ENCODE peak calls at places on chromosomes 16 and 17, in six cellular contexts. One of them, this sample, is unnamed.

GRCh38 chr17:45114117-45114932 is 18.0 kb downstream of the PLCD3 start:
- DNase-seq in iris pigment epithelial cell: no peak
- DNase-seq in IMR-90: no peak
- DNase-seq in tibial nerve: no peak
- DNase-seq in kidney glomerular epithelial cell: no peak
- DNase-seq in substantia nigra: no peak
- DNase-seq in this sample: no peak

GRCh38 chr16:22948058-22948602 is 134.2 kb downstream of the HS3ST2 start:
- DNase-seq in iris pigment epithelial cell: no peak
- DNase-seq in IMR-90: no peak
- DNase-seq in tibial nerve: no peak
- DNase-seq in kidney glomerular epithelial cell: no peak
- DNase-seq in substantia nigra: no peak
- DNase-seq in this sample: no peak

GRCh38 chr17:64326420-64327054 is 63.5 kb upstream of the TEX2 start:
- DNase-seq in iris pigment epithelial cell: peak; percentile 48
- DNase-seq in IMR-90: no peak
- DNase-seq in tibial nerve: peak; percentile 75
- DNase-seq in kidney glomerular epithelial cell: no peak
- DNase-seq in substantia nigra: peak; percentile 18
- DNase-seq in this sample: peak; percentile 29

GRCh38 chr16:8898660-8899318 is 16.6 kb downstream of the LITAFD start:
- DNase-seq in iris pigment epithelial cell: no peak
- DNase-seq in IMR-90: no peak
- DNase-seq in tibial nerve: no peak
- DNase-seq in kidney glomerular epithelial cell: no peak
- DNase-seq in substantia nigra: no peak
- DNase-seq in this sample: no peak

GRCh38 chr17:57256708-57257112 is 387 bp downstream of the MSI2 start:
- DNase-seq in iris pigment epithelial cell: peak; percentile 25
- DNase-seq in IMR-90: no peak
- DNase-seq in tibial nerve: peak; percentile 24
- DNase-seq in kidney glomerular epithelial cell: no peak
- DNase-seq in substantia nigra: no peak
- DNase-seq in this sample: peak; percentile 26

GRCh38 chr17:64991726-64992125 is 64.8 kb downstream of the GNA13 start:
- DNase-seq in iris pigment epithelial cell: no peak
- DNase-seq in IMR-90: no peak
- DNase-seq in tibial nerve: no peak
- DNase-seq in kidney glomerular epithelial cell: no peak
- DNase-seq in substantia nigra: no peak
- DNase-seq in this sample: no peak

GRCh38 chr16:391885-392335 is 5.1 kb upstream of the NME4 start:
- DNase-seq in iris pigment epithelial cell: peak; percentile 80
- DNase-seq in IMR-90: peak; percentile 83
- DNase-seq in tibial nerve: no peak
- DNase-seq in kidney glomerular epithelial cell: peak; percentile 60
- DNase-seq in substantia nigra: peak; percentile 35
- DNase-seq in this sample: peak; percentile 85

GRCh38 chr16:86229866-86230656 is 280.3 kb upstream of the FOXF1 start:
- DNase-seq in iris pigment epithelial cell: no peak
- DNase-seq in IMR-90: no peak
- DNase-seq in tibial nerve: no peak
- DNase-seq in kidney glomerular epithelial cell: no peak
- DNase-seq in substantia nigra: no peak
- DNase-seq in this sample: no peak

GRCh38 chr17:44828919-44829557 is 1.0 kb downstream of the GJC1 start:
- DNase-seq in iris pigment epithelial cell: peak; percentile 46
- DNase-seq in IMR-90: no peak
- DNase-seq in tibial nerve: no peak
- DNase-seq in kidney glomerular epithelial cell: peak; percentile 30
- DNase-seq in substantia nigra: no peak
- DNase-seq in this sample: peak; percentile 48

GRCh38 chr16:48384305-48384981 is 770 bp downstream of the SIAH1 start:
- DNase-seq in iris pigment epithelial cell: peak; percentile 47
- DNase-seq in IMR-90: peak; percentile 40
- DNase-seq in tibial nerve: peak; percentile 35
- DNase-seq in kidney glomerular epithelial cell: no peak
- DNase-seq in substantia nigra: peak; percentile 53
- DNase-seq in this sample: peak; percentile 63

GRCh38 chr17:907725-908124 is 71.9 kb downstream of the NXN start:
- DNase-seq in iris pigment epithelial cell: no peak
- DNase-seq in IMR-90: no peak
- DNase-seq in tibial nerve: no peak
- DNase-seq in kidney glomerular epithelial cell: no peak
- DNase-seq in substantia nigra: no peak
- DNase-seq in this sample: no peak

GRCh38 chr16:69199382-69199781 is 12.4 kb downstream of the SNTB2 start:
- DNase-seq in iris pigment epithelial cell: peak; percentile 91
- DNase-seq in IMR-90: peak; percentile 78
- DNase-seq in tibial nerve: peak; percentile 48
- DNase-seq in kidney glomerular epithelial cell: no peak
- DNase-seq in substantia nigra: no peak
- DNase-seq in this sample: peak; percentile 83

GRCh38 chr16:83733301-83733700 is 74.5 kb upstream of the HSBP1 start:
- DNase-seq in iris pigment epithelial cell: peak; percentile 16
- DNase-seq in IMR-90: peak; percentile 68
- DNase-seq in tibial nerve: no peak
- DNase-seq in kidney glomerular epithelial cell: no peak
- DNase-seq in substantia nigra: no peak
- DNase-seq in this sample: peak; percentile 12

GRCh38 chr16:49022351-49022963 is 259.2 kb downstream of the CBLN1 start:
- DNase-seq in iris pigment epithelial cell: no peak
- DNase-seq in IMR-90: no peak
- DNase-seq in tibial nerve: no peak
- DNase-seq in kidney glomerular epithelial cell: no peak
- DNase-seq in substantia nigra: no peak
- DNase-seq in this sample: no peak

GRCh38 chr16:67942200-67942509 is 1.8 kb downstream of the LCAT start:
- DNase-seq in iris pigment epithelial cell: peak; percentile 41
- DNase-seq in IMR-90: peak; percentile 20
- DNase-seq in tibial nerve: no peak
- DNase-seq in kidney glomerular epithelial cell: peak; percentile 11
- DNase-seq in substantia nigra: no peak
- DNase-seq in this sample: peak; percentile 54

GRCh38 chr17:66427134-66427533 is 124.7 kb downstream of the PRKCA start:
- DNase-seq in iris pigment epithelial cell: no peak
- DNase-seq in IMR-90: no peak
- DNase-seq in tibial nerve: no peak
- DNase-seq in kidney glomerular epithelial cell: no peak
- DNase-seq in substantia nigra: no peak
- DNase-seq in this sample: no peak

GRCh38 chr17:17952691-17953090 is 19.5 kb downstream of the TOM1L2 start:
- DNase-seq in iris pigment epithelial cell: no peak
- DNase-seq in IMR-90: no peak
- DNase-seq in tibial nerve: no peak
- DNase-seq in kidney glomerular epithelial cell: no peak
- DNase-seq in substantia nigra: no peak
- DNase-seq in this sample: no peak

GRCh38 chr17:5249615-5250014 is 15.0 kb upstream of the SCIMP start:
- DNase-seq in iris pigment epithelial cell: peak; percentile 80
- DNase-seq in IMR-90: peak; percentile 78
- DNase-seq in tibial nerve: peak; percentile 75
- DNase-seq in kidney glomerular epithelial cell: peak; percentile 30
- DNase-seq in substantia nigra: peak; percentile 24
- DNase-seq in this sample: peak; percentile 92

GRCh38 chr16:72558501-72558900 is 386.5 kb upstream of the PMFBP1 start:
- DNase-seq in iris pigment epithelial cell: no peak
- DNase-seq in IMR-90: no peak
- DNase-seq in tibial nerve: no peak
- DNase-seq in kidney glomerular epithelial cell: no peak
- DNase-seq in substantia nigra: no peak
- DNase-seq in this sample: no peak

GRCh38 chr17:71080937-71081336 is 911.6 kb downstream of the KCNJ2 start:
- DNase-seq in iris pigment epithelial cell: no peak
- DNase-seq in IMR-90: no peak
- DNase-seq in tibial nerve: no peak
- DNase-seq in kidney glomerular epithelial cell: no peak
- DNase-seq in substantia nigra: no peak
- DNase-seq in this sample: no peak

GRCh38 chr16:89201467-89202377 is 1.4 kb upstream of the SLC22A31 start:
- DNase-seq in iris pigment epithelial cell: peak; percentile 64
- DNase-seq in IMR-90: peak; percentile 66
- DNase-seq in tibial nerve: peak; percentile 24
- DNase-seq in kidney glomerular epithelial cell: no peak
- DNase-seq in substantia nigra: no peak
- DNase-seq in this sample: peak; percentile 57

GRCh38 chr16:23901178-23902131 is 65.7 kb downstream of the PRKCB start:
- DNase-seq in iris pigment epithelial cell: no peak
- DNase-seq in IMR-90: no peak
- DNase-seq in tibial nerve: no peak
- DNase-seq in kidney glomerular epithelial cell: no peak
- DNase-seq in substantia nigra: no peak
- DNase-seq in this sample: no peak

GRCh38 chr17:9729034-9729650 is 62.2 kb downstream of the DHRS7C start:
- DNase-seq in iris pigment epithelial cell: peak; percentile 45
- DNase-seq in IMR-90: peak; percentile 45
- DNase-seq in tibial nerve: peak; percentile 30
- DNase-seq in kidney glomerular epithelial cell: peak; percentile 38
- DNase-seq in substantia nigra: no peak
- DNase-seq in this sample: peak; percentile 75

GRCh38 chr16:81523387-81524115 is 78.9 kb downstream of the CMIP start:
- DNase-seq in iris pigment epithelial cell: peak; percentile 83
- DNase-seq in IMR-90: peak; percentile 87
- DNase-seq in tibial nerve: no peak
- DNase-seq in kidney glomerular epithelial cell: peak; percentile 29
- DNase-seq in substantia nigra: no peak
- DNase-seq in this sample: peak; percentile 49

GRCh38 chr17:38454528-38454927 is 26.3 kb downstream of the ARHGAP23 start:
- DNase-seq in iris pigment epithelial cell: peak; percentile 80
- DNase-seq in IMR-90: peak; percentile 80
- DNase-seq in tibial nerve: peak; percentile 52
- DNase-seq in kidney glomerular epithelial cell: peak; percentile 71
- DNase-seq in substantia nigra: peak; percentile 96
- DNase-seq in this sample: peak; percentile 53

GRCh38 chr16:59148312-59148711 is 414.2 kb upstream of the GOT2 start:
- DNase-seq in iris pigment epithelial cell: no peak
- DNase-seq in IMR-90: no peak
- DNase-seq in tibial nerve: peak; percentile 14
- DNase-seq in kidney glomerular epithelial cell: no peak
- DNase-seq in substantia nigra: no peak
- DNase-seq in this sample: peak; percentile 4

GRCh38 chr16:46620265-46621005 is 744 bp downstream of the SHCBP1 start:
- DNase-seq in iris pigment epithelial cell: peak; percentile 26
- DNase-seq in IMR-90: no peak
- DNase-seq in tibial nerve: no peak
- DNase-seq in kidney glomerular epithelial cell: no peak
- DNase-seq in substantia nigra: no peak
- DNase-seq in this sample: peak; percentile 10

GRCh38 chr16:88383401-88384221 is 852 bp downstream of the ZNF469 start:
- DNase-seq in iris pigment epithelial cell: peak; percentile 56
- DNase-seq in IMR-90: peak; percentile 63
- DNase-seq in tibial nerve: no peak
- DNase-seq in kidney glomerular epithelial cell: no peak
- DNase-seq in substantia nigra: peak; percentile 27
- DNase-seq in this sample: peak; percentile 48

GRCh38 chr16:58366247-58367031 is 25.8 kb upstream of the GINS3 start:
- DNase-seq in iris pigment epithelial cell: peak; percentile 21
- DNase-seq in IMR-90: peak; percentile 65
- DNase-seq in tibial nerve: no peak
- DNase-seq in kidney glomerular epithelial cell: no peak
- DNase-seq in substantia nigra: no peak
- DNase-seq in this sample: peak; percentile 2

GRCh38 chr16:12425134-12425941 is 378.3 kb downstream of the CPPED1 start:
- DNase-seq in iris pigment epithelial cell: no peak
- DNase-seq in IMR-90: no peak
- DNase-seq in tibial nerve: no peak
- DNase-seq in kidney glomerular epithelial cell: no peak
- DNase-seq in substantia nigra: no peak
- DNase-seq in this sample: no peak

This sample was measured in choroid plexus epithelial cell.